ENCODE peak calls at places on chromosome 9, in four cellular contexts. Q is GM12878, B is AG09309, F is cardiac fibroblast. O is an unnamed sample.

GRCh38 chr9:36141288-36141687 is 4.8 kb downstream of the GLIPR2 start:
- DNase-seq in F (peak), Q (no peak), B (no peak), O (no peak)

GRCh38 chr9:134897584-134898170 is 17.1 kb downstream of the FCN2 start:
- DNase-seq in Q (no peak), F (no peak), B (no peak), O (no peak)

GRCh38 chr9:93084471-93084881 is 11.5 kb upstream of the CARD19 start:
- DNase-seq in Q (no peak), B (no peak), F (no peak), O (no peak)

GRCh38 chr9:92312887-92313623 is 12.1 kb downstream of the NOL8 start:
- DNase-seq in Q (no peak), F (no peak), B (no peak), O (no peak)

GRCh38 chr9:89089176-89089575 is 89.4 kb downstream of the SHC3 start:
- DNase-seq in F (no peak), Q (no peak), B (no peak), O (no peak)

GRCh38 chr9:107175039-107175438 is 108.0 kb upstream of the RAD23B start:
- DNase-seq in B (no peak), Q (no peak), F (peak), O (peak)

GRCh38 chr9:5510360-5510931 is at the start of gene PDCD1LG2:
- DNase-seq in B (peak), Q (peak), F (peak), O (no peak)

GRCh38 chr9:132181796-132182521 is 20.1 kb downstream of the NTNG2 start:
- DNase-seq in F (no peak), Q (no peak), B (no peak), O (no peak)

GRCh38 chr9:20854444-20854843 is 170.4 kb downstream of the FOCAD start:
- DNase-seq in F (peak), B (no peak), Q (no peak), O (no peak)
- H3K4me3 ChIP-seq in F (no peak), B (no peak), Q (no peak), O (no peak)

GRCh38 chr9:13718086-13718485 is 438.6 kb upstream of the MPDZ start:
- DNase-seq in F (peak), B (no peak), Q (no peak), O (no peak)
- H3K4me3 ChIP-seq in F (no peak), B (no peak), Q (no peak), O (no peak)

GRCh38 chr9:23830459-23830805 is 4.4 kb upstream of the ELAVL2 start:
- DNase-seq in F (no peak), Q (no peak), B (no peak), O (no peak)

GRCh38 chr9:23830949-23831730 is 5.1 kb upstream of the ELAVL2 start:
- DNase-seq in B (no peak), F (no peak), Q (no peak), O (no peak)

GRCh38 chr9:23825700-23826099 is 340 bp downstream of the ELAVL2 start:
- DNase-seq in B (no peak), Q (no peak), F (no peak), O (no peak)

GRCh38 chr9:23826120-23826629 is at the start of gene ELAVL2:
- DNase-seq in Q (peak), F (peak), B (peak), O (peak)

GRCh38 chr9:23829580-23830458 is 3.8 kb upstream of the ELAVL2 start:
- DNase-seq in F (peak), Q (no peak), B (no peak), O (peak)
- H3K4me3 ChIP-seq in F (no peak), Q (no peak), B (no peak), O (no peak)

GRCh38 chr9:127776919-127777280 is 1.6 kb downstream of the SH2D3C start:
- DNase-seq in Q (no peak), F (no peak), B (no peak), O (no peak)

GRCh38 chr9:127779136-127779981 is 893 bp upstream of the SH2D3C start:
- DNase-seq in F (peak), Q (peak), B (no peak), O (no peak)

GRCh38 chr9:127778280-127779135 is at the start of gene SH2D3C:
- DNase-seq in Q (no peak), B (no peak), F (no peak), O (no peak)

GRCh38 chr9:127776195-127776918 is 2.1 kb downstream of the SH2D3C start:
- DNase-seq in F (no peak), Q (no peak), B (no peak), O (no peak)

DNA sequence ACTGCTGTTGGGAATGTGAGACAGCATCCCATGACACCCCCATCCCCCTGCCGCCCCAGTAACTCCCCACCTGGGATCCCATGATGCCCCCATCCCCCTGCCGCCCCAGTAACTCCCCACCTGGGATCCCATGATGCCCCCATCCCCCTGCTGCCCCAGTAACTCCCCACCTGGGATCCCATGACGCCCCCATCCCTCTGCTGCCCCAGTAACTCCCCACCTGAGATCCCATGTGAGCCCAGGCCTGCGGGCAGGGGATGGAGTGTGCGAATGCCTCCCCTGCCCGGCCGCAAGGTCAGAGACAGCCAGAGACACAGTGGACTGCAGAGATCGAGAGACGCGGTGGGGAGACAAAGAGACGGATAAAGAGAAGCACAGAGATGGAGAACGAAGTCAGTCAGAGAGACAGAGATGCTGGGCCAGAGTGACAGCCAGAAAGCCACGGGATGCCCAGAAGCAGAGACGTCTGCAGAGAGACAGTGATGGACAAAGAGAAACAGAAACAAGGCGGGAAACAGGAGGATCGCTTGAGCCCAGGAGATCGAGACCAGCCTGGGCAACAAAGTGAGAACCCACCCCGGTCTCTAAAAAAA is 1.0 kb downstream of the SH2D3C start:
- DNase-seq in Q (no peak), B (no peak), F (no peak), O (no peak)
- H3K4me3 ChIP-seq in Q (peak), B (no peak), F (no peak), O (no peak)

O was measured in hepatocyte.